ENCODE peak calls at places on chromosome 14, in four cellular contexts. One of them, this sample, is unnamed.

GRCh38 chr14:80634106-80634758 is 307.3 kb downstream of the CEP128 start:
- DNase-seq in PC-9: no peak
- DNase-seq in BJ: no peak
- DNase-seq in tibial artery: no peak
- DNase-seq in this sample: no peak

GRCh38 chr14:31360919-31361662 is 59.3 kb downstream of the HEATR5A start:
- DNase-seq in BJ: peak
- DNase-seq in tibial artery: no peak
- DNase-seq in PC-9: peak
- DNase-seq in this sample: no peak

GRCh38 chr14:40252817-40253447 is 820.7 kb upstream of the FBXO33 start:
- DNase-seq in tibial artery: no peak
- DNase-seq in PC-9: no peak
- DNase-seq in BJ: no peak
- DNase-seq in this sample: no peak

GRCh38 chr14:28264306-28264705 is 502.3 kb upstream of the FOXG1 start:
- DNase-seq in BJ: no peak
- DNase-seq in PC-9: no peak
- DNase-seq in tibial artery: no peak
- DNase-seq in this sample: no peak

GRCh38 chr14:22113401-22113800 is 439.8 kb upstream of the OR4E1 start:
- DNase-seq in PC-9: no peak
- DNase-seq in BJ: no peak
- DNase-seq in tibial artery: no peak
- DNase-seq in this sample: no peak

GRCh38 chr14:106691601-106692291 is 1165.4 kb downstream of the TMEM121 start:
- DNase-seq in BJ: no peak
- DNase-seq in tibial artery: no peak
- DNase-seq in PC-9: no peak
- DNase-seq in this sample: no peak

GRCh38 chr14:94411638-94412037 is 23.2 kb upstream of the SERPINA1 start:
- DNase-seq in tibial artery: no peak
- DNase-seq in PC-9: no peak
- DNase-seq in BJ: no peak
- DNase-seq in this sample: no peak

GRCh38 chr14:100152091-100152490 is 7.4 kb downstream of the DEGS2 start:
- DNase-seq in tibial artery: no peak
- DNase-seq in BJ: no peak
- DNase-seq in PC-9: no peak
- DNase-seq in this sample: no peak

GRCh38 chr14:100634026-100634425 is 46.8 kb upstream of the BEGAIN start:
- DNase-seq in PC-9: no peak
- DNase-seq in tibial artery: no peak
- DNase-seq in BJ: no peak
- DNase-seq in this sample: no peak

GRCh38 chr14:32331227-32331597 is 2.1 kb downstream of the AKAP6 start:
- DNase-seq in PC-9: no peak
- DNase-seq in tibial artery: no peak
- DNase-seq in BJ: no peak
- DNase-seq in this sample: no peak

GRCh38 chr14:28356819-28357218 is 409.8 kb upstream of the FOXG1 start:
- DNase-seq in BJ: no peak
- DNase-seq in PC-9: no peak
- DNase-seq in tibial artery: no peak
- DNase-seq in this sample: no peak

GRCh38 chr14:99462211-99462610 is 18.4 kb downstream of the SETD3 start:
- DNase-seq in PC-9: no peak
- DNase-seq in BJ: no peak
- DNase-seq in tibial artery: no peak
- DNase-seq in this sample: no peak

GRCh38 chr14:24136684-24137528 is 912 bp downstream of the PSME1 start:
- DNase-seq in BJ: no peak
- DNase-seq in PC-9: no peak
- DNase-seq in tibial artery: no peak
- DNase-seq in this sample: no peak

GRCh38 chr14:32377046-32377445 is 47.9 kb downstream of the AKAP6 start:
- DNase-seq in PC-9: no peak
- DNase-seq in BJ: no peak
- DNase-seq in tibial artery: no peak
- DNase-seq in this sample: no peak

GRCh38 chr14:100981808-100982207 is 78.3 kb upstream of the RTL1 start:
- DNase-seq in PC-9: no peak
- DNase-seq in BJ: no peak
- DNase-seq in tibial artery: no peak
- DNase-seq in this sample: no peak

GRCh38 chr14:93969082-93969828 is 7.1 kb downstream of the ASB2 start:
- DNase-seq in PC-9: no peak
- DNase-seq in tibial artery: peak
- DNase-seq in BJ: no peak
- DNase-seq in this sample: no peak

GRCh38 chr14:75452324-75452723 is 24.5 kb downstream of the JDP2 start:
- DNase-seq in PC-9: no peak
- DNase-seq in BJ: no peak
- DNase-seq in tibial artery: no peak
- DNase-seq in this sample: no peak

GRCh38 chr14:59055439-59056045 is 132.9 kb upstream of the DAAM1 start:
- DNase-seq in PC-9: no peak
- DNase-seq in tibial artery: no peak
- DNase-seq in BJ: peak
- DNase-seq in this sample: peak

GRCh38 chr14:101635238-101636080 is 74.2 kb downstream of the DIO3 start:
- DNase-seq in BJ: no peak
- DNase-seq in PC-9: no peak
- DNase-seq in tibial artery: no peak
- DNase-seq in this sample: no peak

GRCh38 chr14:95725685-95726336 is 11.9 kb upstream of the TCL1A start:
- DNase-seq in PC-9: no peak
- DNase-seq in tibial artery: no peak
- DNase-seq in BJ: no peak
- DNase-seq in this sample: no peak

GRCh38 chr14:91244501-91244901 is at the start of gene GPR68:
- DNase-seq in PC-9: no peak
- DNase-seq in tibial artery: peak
- DNase-seq in BJ: no peak
- DNase-seq in this sample: peak

GRCh38 chr14:22375321-22375930 is 213.6 kb downstream of the DAD1 start:
- DNase-seq in tibial artery: no peak
- DNase-seq in PC-9: peak
- DNase-seq in BJ: no peak
- DNase-seq in this sample: no peak

GRCh38 chr14:60188115-60188514 is 22.9 kb upstream of the DHRS7 start:
- DNase-seq in PC-9: no peak
- DNase-seq in BJ: no peak
- DNase-seq in tibial artery: no peak
- DNase-seq in this sample: no peak
- TF ChIP-seq CTCF in PC-9: no peak
- TF ChIP-seq CTCF in BJ: no peak
- TF ChIP-seq CTCF in tibial artery: no peak
- TF ChIP-seq CTCF in this sample: no peak

GRCh38 chr14:65282909-65283253 is 129.6 kb upstream of the FUT8 start:
- DNase-seq in PC-9: no peak
- DNase-seq in tibial artery: no peak
- DNase-seq in BJ: no peak
- DNase-seq in this sample: no peak

GRCh38 chr14:65287264-65288131 is 125.0 kb upstream of the FUT8 start:
- DNase-seq in PC-9: no peak
- DNase-seq in BJ: no peak
- DNase-seq in tibial artery: no peak
- DNase-seq in this sample: no peak

GRCh38 chr14:65281991-65282908 is 130.3 kb upstream of the FUT8 start:
- DNase-seq in BJ: peak
- DNase-seq in tibial artery: no peak
- DNase-seq in PC-9: no peak
- DNase-seq in this sample: no peak

GRCh38 chr14:65290830-65291229 is 121.7 kb upstream of the FUT8 start:
- DNase-seq in PC-9: peak
- DNase-seq in BJ: peak
- DNase-seq in tibial artery: no peak
- DNase-seq in this sample: peak

DNA sequence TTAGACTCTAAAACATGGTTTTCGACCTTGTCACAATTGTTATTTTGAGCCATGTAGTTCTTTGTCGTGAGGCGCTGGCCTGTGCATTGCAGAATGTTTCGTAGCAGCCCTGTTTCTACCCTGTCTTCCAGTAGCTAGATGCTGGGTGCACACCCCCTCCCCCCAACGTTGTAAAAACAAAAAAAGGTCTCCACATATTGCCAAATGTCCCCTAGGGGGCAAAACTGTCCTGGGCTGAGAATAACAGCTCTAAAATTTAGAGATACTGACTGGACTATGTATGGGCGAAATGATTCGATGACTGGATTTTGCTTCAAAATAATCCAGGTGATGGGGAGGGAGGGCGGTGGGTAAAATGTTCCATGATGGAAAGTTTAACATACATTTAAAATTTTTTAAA is 126.1 kb upstream of the FUT8 start:
- DNase-seq in PC-9: no peak
- DNase-seq in tibial artery: no peak
- DNase-seq in BJ: no peak
- DNase-seq in this sample: no peak
- TF ChIP-seq CTCF in PC-9: peak
- TF ChIP-seq CTCF in tibial artery: no peak
- TF ChIP-seq CTCF in BJ: peak
- TF ChIP-seq CTCF in this sample: peak

GRCh38 chr14:67345583-67345982 is 14.0 kb downstream of the ATP6V1D start:
- DNase-seq in tibial artery: no peak
- DNase-seq in BJ: no peak
- DNase-seq in PC-9: peak
- DNase-seq in this sample: no peak

DNA sequence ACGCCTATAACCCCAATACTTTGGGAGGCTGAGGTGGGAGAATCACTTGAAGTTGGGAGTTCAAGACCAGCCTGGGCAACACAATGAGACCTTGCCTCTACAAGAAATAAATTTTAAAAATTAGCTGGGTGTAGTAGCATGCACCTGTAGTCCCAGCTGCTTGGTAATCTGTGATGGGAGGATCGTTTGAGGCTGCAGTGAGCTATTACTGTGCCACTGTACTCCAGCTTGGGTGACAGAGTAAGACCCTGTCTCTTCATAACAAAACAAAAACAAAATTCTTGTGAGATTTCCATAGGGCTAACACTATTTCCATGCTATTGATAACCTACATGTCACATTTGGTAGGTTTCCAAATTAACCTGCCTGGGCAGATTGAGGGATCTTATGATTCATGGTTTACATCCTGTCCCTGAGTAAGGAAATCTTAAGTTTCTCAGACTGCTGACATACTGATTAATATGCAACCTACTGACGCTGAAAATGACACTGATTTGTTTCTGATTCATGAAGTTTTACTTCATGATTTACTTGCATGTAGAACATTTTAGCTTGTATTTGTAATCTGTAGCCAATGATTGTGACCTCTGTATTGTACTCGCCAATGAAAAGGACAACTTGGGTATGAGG is 15.9 kb downstream of the ATP6V1D start:
- DNase-seq in BJ: no peak
- DNase-seq in PC-9: no peak
- DNase-seq in tibial artery: no peak
- DNase-seq in this sample: no peak
- TF ChIP-seq CTCF in BJ: no peak
- TF ChIP-seq CTCF in PC-9: no peak
- TF ChIP-seq CTCF in tibial artery: no peak
- TF ChIP-seq CTCF in this sample: no peak

GRCh38 chr14:69259531-69260245 is at the start of gene GALNT16:
- DNase-seq in PC-9: no peak
- DNase-seq in BJ: no peak
- DNase-seq in tibial artery: no peak
- DNase-seq in this sample: no peak
- TF ChIP-seq CTCF in PC-9: no peak
- TF ChIP-seq CTCF in BJ: peak
- TF ChIP-seq CTCF in tibial artery: peak
- TF ChIP-seq CTCF in this sample: no peak

GRCh38 chr14:42269234-42269633 is 662.6 kb downstream of the LRFN5 start:
- DNase-seq in tibial artery: no peak
- DNase-seq in PC-9: no peak
- DNase-seq in BJ: no peak
- DNase-seq in this sample: no peak
- TF ChIP-seq CTCF in tibial artery: no peak
- TF ChIP-seq CTCF in PC-9: no peak
- TF ChIP-seq CTCF in BJ: no peak
- TF ChIP-seq CTCF in this sample: no peak

This sample was measured in AG09319.